ENCODE peak calls at places on chromosome 15, in seven cellular contexts. T, K, J, P, N, Z and Y are unnamed samples.

GRCh38 chr15:37900286-37901221 is 33.9 kb upstream of the TMCO5A start:
- DNase-seq in T (no peak), J (no peak), Z (no peak), P (no peak), K (peak), N (peak), Y (no peak)

GRCh38 chr15:31870336-31871158 is 159.8 kb upstream of the CHRNA7 start:
- DNase-seq in K (peak), J (peak), Z (peak), T (peak), N (peak), P (peak), Y (peak)

GRCh38 chr15:96736384-96736783 is 405.9 kb downstream of the NR2F2 start:
- DNase-seq in T (no peak), J (no peak), P (no peak), K (no peak), Z (no peak), N (no peak), Y (no peak)

GRCh38 chr15:71282086-71282485 is 166.8 kb downstream of the THSD4 start:
- DNase-seq in K (no peak), N (no peak), T (no peak), P (no peak), J (no peak), Z (no peak), Y (no peak)

GRCh38 chr15:60568883-60569495 is 90.0 kb upstream of the ICE2 start:
- DNase-seq in K (no peak), P (no peak), T (no peak), N (no peak), J (no peak), Z (no peak), Y (no peak)

GRCh38 chr15:75349851-75350588 is 3.2 kb downstream of the NEIL1 start:
- DNase-seq in Z (no peak), J (peak), P (no peak), T (no peak), K (no peak), N (no peak), Y (peak)

GRCh38 chr15:63366451-63366850 is 15.2 kb downstream of the CA12 start:
- DNase-seq in N (no peak), J (no peak), Z (no peak), T (no peak), K (peak), P (no peak), Y (no peak)

GRCh38 chr15:77716632-77717343 is 84.1 kb upstream of the LINGO1 start:
- DNase-seq in T (no peak), J (no peak), K (no peak), P (no peak), N (no peak), Z (no peak), Y (no peak)

GRCh38 chr15:65902373-65902772 is 33.1 kb downstream of the RAB11A start:
- DNase-seq in Z (no peak), J (no peak), T (no peak), N (no peak), K (no peak), P (peak), Y (peak)

GRCh38 chr15:48559270-48559669 is 86.2 kb downstream of the FBN1 start:
- DNase-seq in Z (peak), J (peak), N (no peak), T (no peak), P (no peak), K (peak), Y (no peak)

GRCh38 chr15:71730277-71731144 is 79.8 kb upstream of the NR2E3 start:
- DNase-seq in T (no peak), N (no peak), K (peak), J (no peak), P (peak), Z (no peak), Y (no peak)

GRCh38 chr15:99454107-99454809 is 111.5 kb upstream of the MEF2A start:
- DNase-seq in P (no peak), N (no peak), K (no peak), J (no peak), T (no peak), Z (no peak), Y (peak)

GRCh38 chr15:47750030-47750739 is 32.9 kb downstream of the SEMA6D start:
- DNase-seq in T (no peak), N (peak), P (no peak), Z (no peak), K (peak), J (no peak), Y (no peak)

GRCh38 chr15:68028808-68029207 is 25.3 kb upstream of the PIAS1 start:
- DNase-seq in Z (no peak), K (no peak), N (no peak), J (no peak), T (no peak), P (no peak), Y (no peak)

GRCh38 chr15:90665288-90666134 is 51.6 kb upstream of the BLM start:
- DNase-seq in N (no peak), Z (peak), K (peak), J (peak), T (peak), P (no peak), Y (peak)

GRCh38 chr15:48657891-48658591 is 12.5 kb upstream of the FBN1 start:
- DNase-seq in T (no peak), N (no peak), J (no peak), K (no peak), Z (no peak), P (no peak), Y (no peak)

GRCh38 chr15:70875001-70875782 is 17.0 kb downstream of the THAP10 start:
- DNase-seq in T (no peak), N (no peak), K (peak), P (no peak), Z (no peak), J (no peak), Y (no peak)

GRCh38 chr15:71329041-71329440 is 213.8 kb downstream of the THSD4 start:
- DNase-seq in Z (peak), P (no peak), K (no peak), N (no peak), J (peak), T (no peak), Y (no peak)